ENCODE peak calls at places on chromosome 17, in seven cellular contexts. R is cardiac muscle cell; L is psoas muscle; D is Peyer's patch; W is stomach; A is Karpas-422; E is CD4-positive, alpha-beta memory T cell. U is an unnamed sample.

GRCh38 chr17:5630434-5630833 is 46.1 kb upstream of the NLRP1 start:
- DNase-seq in L (no peak), W (no peak), R (no peak), E (no peak), A (no peak), D (no peak), U (no peak)

GRCh38 chr17:49101054-49101534 is 31.5 kb upstream of the B4GALNT2 start:
- DNase-seq in A (no peak), R (no peak), D (peak; percentile 52), W (peak; percentile 40), L (no peak), E (no peak), U (no peak)

GRCh38 chr17:10072556-10072955 is 125.8 kb downstream of the GAS7 start:
- DNase-seq in D (no peak), L (no peak), A (no peak), E (no peak), R (no peak), W (no peak), U (no peak)

GRCh38 chr17:32275060-32276042 is 9.7 kb downstream of the RHBDL3 start:
- DNase-seq in A (no peak), D (no peak), R (no peak), W (no peak), L (peak; percentile 75), E (no peak), U (no peak)

GRCh38 chr17:70683936-70684335 is 514.6 kb downstream of the KCNJ2 start:
- DNase-seq in W (no peak), L (no peak), A (no peak), R (no peak), E (no peak), D (no peak), U (no peak)

GRCh38 chr17:31099051-31099450 is 4.3 kb downstream of the NF1 start:
- DNase-seq in W (no peak), A (no peak), E (no peak), R (no peak), D (no peak), L (no peak), U (no peak)

GRCh38 chr17:75811174-75811573 is 26.6 kb downstream of the UNK start:
- DNase-seq in A (no peak), W (no peak), E (no peak), L (no peak), D (no peak), R (no peak), U (no peak)

GRCh38 chr17:77555741-77556291 is 402.7 kb upstream of the TNRC6C start:
- DNase-seq in D (no peak), A (no peak), R (no peak), W (no peak), L (peak; percentile 61), E (peak; percentile 6), U (no peak)

GRCh38 chr17:22266231-22266630 is 573.9 kb downstream of the KCNJ18 start:
- DNase-seq in A (no peak), L (no peak), E (no peak), D (no peak), R (no peak), W (peak; percentile 17), U (peak; percentile 60)

GRCh38 chr17:45227101-45227591 is 5.5 kb downstream of the FMNL1 start:
- DNase-seq in W (no peak), L (peak; percentile 69), E (no peak), R (no peak), D (peak; percentile 79), A (no peak), U (no peak)

GRCh38 chr17:81338301-81339179 is 43.4 kb upstream of the SLC38A10 start:
- DNase-seq in L (peak; percentile 53), E (no peak), R (no peak), A (no peak), D (no peak), W (no peak), U (no peak)

GRCh38 chr17:35416659-35417058 is 15.6 kb downstream of the SLFN12 start:
- DNase-seq in A (no peak), L (no peak), W (no peak), D (no peak), R (no peak), E (no peak), U (no peak)

GRCh38 chr17:80804466-80804865 is 187.2 kb upstream of the CHMP6 start:
- DNase-seq in D (peak; percentile 37), E (no peak), L (no peak), R (no peak), A (no peak), W (no peak), U (no peak)

GRCh38 chr17:57343717-57344116 is 87.4 kb downstream of the MSI2 start:
- DNase-seq in R (no peak), D (no peak), A (no peak), L (no peak), E (no peak), W (no peak), U (no peak)

DNA sequence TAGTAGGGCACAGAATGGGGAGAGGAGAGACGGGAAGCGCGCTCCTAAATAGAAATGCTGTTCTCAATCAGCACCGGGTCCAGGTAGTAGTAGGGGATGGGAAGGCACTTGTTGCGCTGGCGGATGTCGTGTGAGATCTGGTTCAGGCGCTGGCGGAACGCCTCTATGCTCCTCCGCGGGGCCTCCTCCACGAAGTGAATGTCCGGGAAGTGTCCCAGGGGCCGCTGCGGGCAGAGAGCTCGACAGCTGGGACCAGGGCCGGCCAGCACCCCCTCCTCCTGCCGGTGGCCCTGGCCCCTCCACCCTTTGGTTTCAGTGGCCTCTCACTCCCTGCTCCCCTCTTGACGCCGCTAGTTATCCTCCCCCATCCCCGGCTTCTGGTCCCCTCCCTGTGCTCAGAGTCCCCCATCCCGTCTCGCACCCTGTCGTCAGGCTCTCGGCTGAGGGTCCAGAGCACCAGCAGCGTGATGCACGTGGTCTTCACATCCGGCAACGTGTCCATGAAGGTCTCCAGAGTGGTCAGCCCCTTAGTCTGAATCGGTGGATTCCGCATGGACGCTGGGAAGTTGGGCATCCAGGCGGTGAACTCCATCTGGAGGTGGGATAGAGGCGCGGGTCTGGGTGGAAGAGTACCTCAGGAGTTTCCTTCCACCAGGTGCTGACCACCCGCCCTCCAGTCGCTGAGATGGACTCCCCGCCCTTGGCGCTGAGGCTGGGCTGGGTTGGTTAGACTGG is 14.6 kb downstream of the ALOX12B start:
- DNase-seq in A (no peak), L (no peak), D (peak; percentile 64), E (peak; percentile 45), R (no peak), W (no peak), U (no peak)
- H3K4me3 ChIP-seq in A (no peak overlapping the region), L (peak overlapping the region; percentile 30), D (peak overlapping the region; percentile 6), E (peak overlapping the region; percentile 33), R (peak overlapping the region; percentile 8), W (peak overlapping the region; percentile 6), U (no peak overlapping the region)

DNA sequence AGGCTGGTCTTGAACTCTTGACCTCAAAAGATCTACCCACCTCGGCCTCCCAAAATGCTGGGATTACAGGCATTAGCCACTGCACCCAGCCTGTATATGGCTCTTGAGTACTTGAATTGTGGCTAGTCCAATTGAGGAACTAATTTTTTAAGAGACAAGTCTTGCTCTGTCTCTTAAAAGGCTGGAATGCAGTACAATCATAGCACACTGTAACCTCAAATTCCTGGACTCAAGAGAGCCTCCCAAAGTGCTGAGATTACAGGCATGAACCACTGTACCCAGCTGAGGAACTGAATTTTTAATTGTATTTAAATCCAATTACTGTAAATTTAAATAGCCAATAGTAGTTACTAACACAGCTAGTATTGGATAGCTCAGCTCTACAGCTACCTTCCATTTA is 50.6 kb downstream of the MED13 start:
- DNase-seq in R (no peak), W (no peak), A (no peak), L (no peak), D (no peak), E (no peak), U (no peak)
- H3K27ac ChIP-seq in R (no peak overlapping the region), W (no peak overlapping the region), A (no peak overlapping the region), L (no peak overlapping the region), D (no peak overlapping the region), E (no peak overlapping the region), U (no peak overlapping the region)

GRCh38 chr17:50280801-50281441 is 6.7 kb downstream of the TMEM92 start:
- DNase-seq in D (no peak), W (no peak), R (no peak), L (peak; percentile 24), A (no peak), E (no peak), U (no peak)
- H3K4me3 ChIP-seq in D (no peak overlapping the region), W (no peak overlapping the region), R (no peak overlapping the region), L (no peak overlapping the region), A (no peak overlapping the region), E (no peak overlapping the region), U (no peak overlapping the region)

DNA sequence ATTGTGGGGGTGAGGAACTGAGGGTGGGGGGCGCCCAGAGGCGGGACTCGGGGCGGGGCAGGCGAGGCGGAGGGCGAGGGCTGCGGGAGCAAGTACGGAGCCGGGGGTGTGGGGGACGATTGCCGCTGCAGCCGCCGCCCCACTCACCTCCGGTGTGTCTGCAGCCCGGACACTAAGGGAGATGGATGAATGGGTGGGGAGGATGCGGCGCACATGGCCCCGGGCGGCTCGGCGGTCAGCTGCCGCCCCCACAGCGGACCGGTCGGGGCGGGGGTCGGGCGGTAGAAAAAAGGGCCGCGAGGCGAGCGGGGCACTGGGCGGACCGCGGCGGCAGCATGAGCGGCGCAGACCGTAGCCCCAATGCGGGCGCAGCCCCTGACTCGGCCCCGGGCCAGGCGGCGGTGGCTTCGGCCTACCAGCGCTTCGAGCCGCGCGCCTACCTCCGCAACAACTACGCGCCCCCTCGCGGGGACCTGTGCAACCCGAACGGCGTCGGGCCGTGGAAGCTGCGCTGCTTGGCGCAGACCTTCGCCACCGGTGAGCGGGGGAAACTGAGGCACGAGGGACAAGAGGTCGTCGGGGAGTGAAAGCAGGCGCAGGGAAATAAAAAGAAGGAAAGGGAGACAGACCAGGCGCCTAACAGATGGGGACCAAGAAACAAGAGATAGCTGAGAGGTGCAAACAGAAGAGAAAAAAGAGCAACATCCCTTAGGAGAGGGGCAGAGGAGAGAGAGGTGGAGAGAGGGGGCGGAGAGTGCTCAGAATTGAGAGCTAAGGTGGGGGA is at the start of gene PNMT:
- DNase-seq in D (peak; percentile 89), W (peak; percentile 83), E (peak; percentile 61), R (peak; percentile 88), L (peak; percentile 90), A (peak; percentile 87), U (peak; percentile 82)
- H3K27ac ChIP-seq in D (no peak within 1 kb of the TSS), W (peak within 1 kb of the TSS; percentile 56), E (no peak within 1 kb of the TSS), R (peak within 1 kb of the TSS; percentile 86), L (peak within 1 kb of the TSS; percentile 96), A (no peak within 1 kb of the TSS), U (peak within 1 kb of the TSS; percentile 18)

DNA sequence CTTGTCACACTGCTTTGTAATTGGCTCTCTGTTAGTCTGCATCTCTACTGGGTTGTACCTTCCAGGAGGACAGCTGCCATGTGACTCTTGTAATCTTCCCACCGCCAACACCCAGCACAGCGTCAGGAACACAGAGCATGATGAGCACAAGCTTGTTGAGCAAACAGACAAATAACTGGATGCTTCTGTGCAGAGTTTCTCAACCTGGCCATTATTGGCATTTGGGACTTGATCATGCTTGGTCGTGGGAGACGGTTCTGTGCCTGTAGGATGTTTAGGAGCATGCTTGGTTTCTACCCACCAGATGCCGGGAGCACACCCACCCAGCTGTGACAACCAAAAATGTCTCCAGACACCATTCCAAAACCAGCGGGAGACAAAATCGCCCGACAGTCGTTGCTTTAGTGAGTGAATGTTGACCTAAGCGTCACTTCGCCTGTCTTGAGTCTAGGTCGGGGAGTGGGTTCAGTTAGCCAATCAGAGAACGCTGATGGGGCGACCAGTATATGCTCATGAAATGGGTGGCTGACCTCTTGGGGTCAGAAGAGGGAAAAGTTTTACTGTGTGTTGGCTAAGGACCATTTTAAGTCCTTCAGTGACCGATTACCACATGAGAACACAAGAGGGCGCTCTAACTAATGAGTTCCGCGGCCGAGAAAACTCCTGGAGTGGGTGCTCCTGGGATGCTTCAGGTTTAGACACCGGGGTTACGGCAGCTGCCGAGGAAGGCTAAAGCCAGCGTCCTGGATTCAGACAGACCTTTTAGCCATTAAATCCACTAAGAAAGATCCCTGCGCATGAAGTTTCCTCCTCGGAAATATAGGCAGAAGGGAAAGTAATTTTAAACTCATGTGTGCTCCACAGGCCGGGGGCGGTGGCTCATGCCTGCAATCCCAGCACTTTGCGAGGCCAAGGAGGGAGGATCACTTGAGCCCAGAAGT is 57.8 kb upstream of the TEX2 start:
- DNase-seq in W (peak; percentile 73), L (peak; percentile 65), E (peak; percentile 60), A (peak; percentile 86), D (peak; percentile 85), R (peak; percentile 85), U (peak; percentile 84)
- H3K4me3 ChIP-seq in W (no peak overlapping the region), L (peak overlapping the region; percentile 34), E (no peak overlapping the region), A (no peak overlapping the region), D (no peak overlapping the region), R (no peak overlapping the region), U (no peak overlapping the region)

U was measured in testis.